ENCODE peak calls at places on chromosomes 4 and X, in four cellular contexts. T is type B pancreatic cell, M is ecto neural progenitor cell, Z is germinal center. Q is an unnamed sample.

GRCh38 chr4:156559346-156559745 is 412.3 kb downstream of the PDGFC start:
- DNase-seq in T (no peak), M (no peak), Z (no peak), Q (no peak)

GRCh38 chr4:55553442-55553841 is 6.7 kb upstream of the CLOCK start:
- DNase-seq in T (no peak), M (no peak), Z (no peak), Q (peak)

GRCh38 chr4:113468165-113469022 is 293.1 kb downstream of the CAMK2D start:
- DNase-seq in T (no peak), M (no peak), Z (no peak), Q (peak)

GRCh38 chr4:11782859-11783258 is 354.2 kb upstream of the HS3ST1 start:
- DNase-seq in T (no peak), M (no peak), Z (no peak), Q (no peak)

GRCh38 chr4:86653237-86653865 is 59.2 kb downstream of the PTPN13 start:
- DNase-seq in T (no peak), M (no peak), Z (peak), Q (no peak)

GRCh38 chr4:8143392-8144140 is 15.0 kb downstream of the ABLIM2 start:
- DNase-seq in T (no peak), M (no peak), Z (no peak), Q (peak)

GRCh38 chrX:3585719-3586118 is 127.7 kb downstream of the PRKX start:
- DNase-seq in T (no peak), M (no peak), Z (no peak), Q (no peak)

GRCh38 chr4:127868196-127868595 is 12.5 kb upstream of the PLK4 start:
- DNase-seq in T (no peak), M (no peak), Z (no peak), Q (no peak)

GRCh38 chr4:88285235-88285505 is 809 bp upstream of the PPM1K start:
- DNase-seq in T (no peak), M (no peak), Z (no peak), Q (no peak)

GRCh38 chr4:104393649-104394048 is 101.0 kb downstream of the CXXC4 start:
- DNase-seq in T (no peak), M (no peak), Z (no peak), Q (peak)

GRCh38 chr4:74376888-74377483 is 12.0 kb downstream of the EREG start:
- DNase-seq in T (no peak), M (no peak), Z (peak), Q (peak)

GRCh38 chr4:54541426-54542118 is 116.2 kb upstream of the KIT start:
- DNase-seq in T (no peak), M (no peak), Z (no peak), Q (no peak)

GRCh38 chr4:2848449-2848848 is 4.8 kb downstream of the ADD1 start:
- DNase-seq in T (no peak), M (no peak), Z (no peak), Q (peak)

GRCh38 chr4:53994382-53994781 is 70.0 kb downstream of the CHIC2 start:
- DNase-seq in T (no peak), M (no peak), Z (no peak), Q (no peak)

GRCh38 chr4:70583952-70584834 is 7.9 kb upstream of the AMBN start:
- DNase-seq in T (no peak), M (no peak), Z (no peak), Q (peak)

GRCh38 chrX:40245411-40246140 is 147.8 kb upstream of the BCOR start:
- DNase-seq in T (no peak), M (no peak), Z (no peak), Q (no peak)

GRCh38 chr4:108651068-108651794 is 832 bp downstream of the OSTC start:
- DNase-seq in T (no peak), M (no peak), Z (no peak), Q (peak)

GRCh38 chr4:108556588-108557200 is 63.7 kb upstream of the RPL34 start:
- DNase-seq in T (no peak), M (no peak), Z (peak), Q (no peak)

GRCh38 chr4:183838987-183839712 is 66.0 kb upstream of the STOX2 start:
- DNase-seq in T (no peak), M (no peak), Z (no peak), Q (peak)

GRCh38 chrX:88982933-88983332 is 235.9 kb downstream of the CPXCR1 start:
- DNase-seq in T (no peak), M (no peak), Z (no peak), Q (no peak)

GRCh38 chr4:37674446-37674845 is 11.7 kb downstream of the RELL1 start:
- DNase-seq in T (no peak), M (no peak), Z (no peak), Q (peak)

GRCh38 chrX:67961516-67961915 is 417.7 kb downstream of the AR start:
- DNase-seq in T (no peak), M (no peak), Z (no peak), Q (no peak)

GRCh38 chr4:74933562-74934015 is 673 bp downstream of the PARM1 start:
- DNase-seq in T (no peak), M (peak), Z (peak), Q (peak)

GRCh38 chr4:39042365-39042764 is 10.2 kb upstream of the TMEM156 start:
- DNase-seq in T (no peak), M (no peak), Z (no peak), Q (no peak)

GRCh38 chr4:1975391-1975801 is 33.4 kb downstream of the NELFA start:
- DNase-seq in T (no peak), M (no peak), Z (no peak), Q (no peak)

Q was measured in kidney tubule cell.